ENCODE peak calls at places on chromosomes 16 and 17, in seven cellular contexts. N is kidney, R is right atrium auricular region, V is heart right ventricle, J is dorsolateral prefrontal cortex, T is GM12865, A is tibial nerve. I is an unnamed sample.

GRCh38 chr16:11948819-11949218 is 7.0 kb upstream of the NPIPB2 start:
- DNase-seq in T (no peak), A (no peak), J (no peak), R (no peak), N (no peak), V (no peak), I (no peak)

GRCh38 chr17:64025732-64026294 is 5.4 kb upstream of the ICAM2 start:
- DNase-seq in N (peak), R (no peak), A (peak), T (peak), V (peak), J (no peak), I (peak)

GRCh38 chr16:14458576-14458975 is 171.5 kb downstream of the PARN start:
- DNase-seq in A (no peak), J (no peak), R (no peak), T (no peak), N (no peak), V (no peak), I (no peak)

GRCh38 chr17:78197147-78197830 is 10.1 kb downstream of the AFMID start:
- DNase-seq in J (peak), R (no peak), T (no peak), N (no peak), A (no peak), V (no peak), I (no peak)

GRCh38 chr17:34207572-34207971 is 47.5 kb upstream of the CCL2 start:
- DNase-seq in R (no peak), N (no peak), J (no peak), V (no peak), T (no peak), A (no peak), I (no peak)

GRCh38 chr17:35486920-35487727 is 38.6 kb upstream of the SLFN13 start:
- DNase-seq in N (peak), T (peak), V (peak), A (peak), J (no peak), R (peak), I (peak)

GRCh38 chr17:44672479-44673093 is 16.3 kb downstream of the MEIOC start:
- DNase-seq in R (no peak), T (peak), N (no peak), A (no peak), V (no peak), J (no peak), I (no peak)

GRCh38 chr17:71740866-71741265 is 380.0 kb upstream of the SOX9 start:
- DNase-seq in V (no peak), N (no peak), T (no peak), R (no peak), A (no peak), J (no peak), I (no peak)

GRCh38 chr16:19488213-19488640 is 33.7 kb downstream of the GDE1 start:
- DNase-seq in V (no peak), A (no peak), R (no peak), T (no peak), N (no peak), J (no peak), I (no peak)

GRCh38 chr17:71071837-71072236 is 902.5 kb downstream of the KCNJ2 start:
- DNase-seq in V (no peak), A (no peak), T (no peak), R (no peak), J (no peak), N (no peak), I (no peak)

GRCh38 chr17:4950075-4950756 is 703 bp upstream of the ENO3 start:
- DNase-seq in N (peak), R (no peak), A (no peak), J (no peak), V (peak), T (peak), I (peak)

GRCh38 chr17:68441064-68441770 is 16.1 kb downstream of the WIPI1 start:
- DNase-seq in N (no peak), T (no peak), J (no peak), R (no peak), V (no peak), A (no peak), I (no peak)

GRCh38 chr16:78528265-78528664 is 428.8 kb downstream of the WWOX start:
- DNase-seq in V (no peak), T (no peak), A (no peak), J (no peak), R (no peak), N (no peak), I (no peak)

GRCh38 chr17:12040478-12040877 is 19.8 kb downstream of the MAP2K4 start:
- DNase-seq in R (no peak), A (no peak), J (no peak), T (no peak), V (no peak), N (no peak), I (no peak)

GRCh38 chr17:5069724-5070123 is 8.5 kb upstream of the ZFP3 start:
- DNase-seq in N (no peak), V (no peak), J (no peak), A (peak), R (no peak), T (no peak), I (no peak)

GRCh38 chr17:32494621-32495346 is 8.0 kb downstream of the CDK5R1 start:
- DNase-seq in J (peak), A (no peak), V (no peak), N (no peak), R (no peak), T (no peak), I (no peak)

GRCh38 chr16:31402687-31403086 is 9.6 kb downstream of the ITGAD start:
- DNase-seq in R (no peak), A (no peak), T (no peak), N (no peak), J (no peak), V (no peak), I (no peak)

GRCh38 chr17:8016632-8017424 is 14.4 kb downstream of the GUCY2D start:
- DNase-seq in V (no peak), A (peak), R (peak), J (no peak), T (peak), N (peak), I (peak)

GRCh38 chr17:8013731-8014557 is 11.5 kb downstream of the GUCY2D start:
- DNase-seq in N (no peak), A (no peak), T (no peak), V (no peak), R (no peak), J (no peak), I (no peak)

GRCh38 chr17:8015957-8016631 is 13.7 kb downstream of the GUCY2D start:
- DNase-seq in R (no peak), T (no peak), N (peak), A (no peak), V (no peak), J (no peak), I (no peak)

GRCh38 chr17:8014558-8014850 is 12.1 kb downstream of the GUCY2D start:
- DNase-seq in N (no peak), T (no peak), A (no peak), R (no peak), J (no peak), V (no peak), I (no peak)

DNA sequence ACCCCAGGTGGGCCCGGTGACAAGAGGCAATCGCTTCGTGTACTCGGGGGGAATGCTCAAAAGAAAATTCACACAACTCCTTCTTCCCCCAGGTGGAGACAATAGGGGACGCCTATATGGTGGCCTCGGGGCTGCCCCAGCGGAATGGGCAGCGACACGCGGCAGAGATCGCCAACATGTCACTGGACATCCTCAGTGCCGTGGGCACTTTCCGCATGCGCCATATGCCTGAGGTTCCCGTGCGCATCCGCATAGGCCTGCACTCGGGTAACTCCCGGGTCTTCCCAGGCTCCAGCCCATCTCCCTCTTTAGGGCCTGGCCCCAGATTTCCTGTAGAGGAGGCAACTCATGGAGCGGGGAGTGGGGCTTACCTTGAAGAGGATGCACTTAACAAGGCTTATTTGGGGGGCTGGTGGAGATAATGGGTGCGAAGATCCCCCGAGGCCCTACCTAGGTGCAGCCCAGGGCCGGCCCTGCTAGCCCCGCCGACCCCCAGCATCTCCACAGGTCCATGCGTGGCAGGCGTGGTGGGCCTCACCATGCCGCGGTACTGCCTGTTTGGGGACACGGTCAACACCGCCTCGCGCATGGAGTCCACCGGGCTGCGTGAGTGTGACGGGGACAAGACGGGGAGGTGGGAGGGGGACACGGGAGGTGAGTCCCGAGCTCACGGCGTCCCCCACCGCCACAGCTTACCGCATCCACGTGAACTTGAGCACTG is 13.0 kb downstream of the GUCY2D start:
- DNase-seq in V (no peak), J (no peak), A (no peak), T (no peak), N (no peak), R (no peak), I (no peak)
- H3K4me3 ChIP-seq in V (no peak), J (no peak), A (no peak), T (no peak), N (peak), R (peak), I (no peak)

GRCh38 chr17:29080323-29080722 is 37.4 kb downstream of the PIPOX start:
- DNase-seq in R (no peak), A (no peak), N (no peak), J (no peak), T (no peak), V (no peak), I (no peak)
- H3K4me3 ChIP-seq in R (no peak), A (no peak), N (no peak), J (no peak), T (no peak), V (no peak), I (no peak)

DNA sequence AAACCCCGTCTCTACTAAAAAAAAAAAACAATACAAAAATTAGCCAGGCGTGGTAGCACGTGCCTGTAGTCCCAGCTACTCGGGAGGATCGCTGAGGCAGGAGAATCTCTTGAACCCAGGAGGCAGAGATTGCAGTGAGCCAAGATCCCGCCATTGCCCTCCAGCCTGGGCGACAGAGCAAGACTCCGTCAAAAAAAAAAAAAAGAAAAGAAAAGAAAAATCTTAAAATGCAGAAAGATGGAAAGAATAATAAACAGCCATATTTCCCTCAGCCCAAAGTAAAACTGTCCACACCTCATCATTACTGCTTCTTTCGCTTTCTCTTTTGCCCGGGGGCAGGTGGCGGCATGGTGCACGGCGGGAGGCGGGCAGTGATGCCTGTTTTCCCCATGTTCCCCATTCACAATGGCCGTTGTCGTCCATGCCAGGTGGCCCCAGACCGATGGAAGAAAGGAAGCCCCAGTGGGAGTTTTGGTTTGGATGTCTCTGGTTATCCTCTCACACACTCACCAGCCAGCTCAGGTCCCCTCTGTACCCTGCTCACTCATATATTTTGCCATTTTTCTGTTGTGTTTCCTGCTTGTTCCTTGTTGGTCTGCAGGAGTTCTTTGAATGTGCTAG is 37.0 kb upstream of the PEMT start:
- DNase-seq in V (no peak), A (no peak), N (no peak), J (no peak), R (no peak), T (peak), I (peak)
- H3K4me3 ChIP-seq in V (no peak), A (no peak), N (no peak), J (no peak), R (no peak), T (peak), I (peak)

DNA sequence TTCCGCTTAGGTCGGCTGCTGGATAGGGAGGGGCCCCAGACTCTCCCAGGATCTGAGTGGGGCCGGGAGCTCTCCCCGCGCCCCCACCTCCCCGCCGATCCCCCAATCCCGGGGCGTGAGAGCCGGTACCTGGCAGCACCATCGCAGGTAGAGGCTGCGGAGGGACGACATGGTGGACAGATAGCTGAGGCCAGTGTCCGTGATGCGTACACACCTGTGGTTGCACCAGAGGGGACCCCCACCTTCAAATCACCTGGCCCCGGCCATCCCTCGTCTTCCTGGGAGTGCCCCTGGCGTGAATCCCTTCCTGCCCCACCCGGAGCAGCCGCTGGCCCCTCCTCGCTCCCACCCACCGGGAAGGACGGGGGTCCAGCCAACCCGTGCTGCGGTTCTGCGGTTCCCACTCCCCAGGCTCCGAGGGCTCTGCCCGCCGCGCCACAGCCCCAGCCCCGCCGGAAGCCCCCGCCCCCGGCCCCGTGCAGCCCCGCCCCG is 4.7 kb upstream of the WDR24 start:
- DNase-seq in A (no peak), J (no peak), V (no peak), T (no peak), N (peak), R (no peak), I (peak)
- H3K4me3 ChIP-seq in A (no peak), J (no peak), V (no peak), T (peak), N (no peak), R (peak), I (peak)

GRCh38 chr17:37088913-37089312 is 140.2 kb downstream of the AATF start:
- DNase-seq in N (no peak), R (no peak), A (no peak), T (no peak), J (peak), V (no peak), I (no peak)
- H3K4me3 ChIP-seq in N (no peak), R (no peak), A (no peak), T (no peak), J (no peak), V (no peak), I (no peak)

GRCh38 chr16:67928147-67928546 is 3.5 kb downstream of the CTRL start:
- DNase-seq in T (no peak), A (no peak), V (no peak), N (no peak), R (no peak), J (no peak), I (no peak)
- H3K4me3 ChIP-seq in T (no peak), A (no peak), V (no peak), N (no peak), R (no peak), J (no peak), I (no peak)

GRCh38 chr17:58344047-58344790 is 7.8 kb downstream of the SUPT4H1 start:
- DNase-seq in R (no peak), N (peak), J (no peak), A (no peak), T (peak), V (no peak), I (peak)

GRCh38 chr17:58344791-58345157 is 7.2 kb downstream of the SUPT4H1 start:
- DNase-seq in J (no peak), A (no peak), V (no peak), T (peak), N (no peak), R (no peak), I (peak)

GRCh38 chr17:58343131-58343530 is 8.9 kb downstream of the SUPT4H1 start:
- DNase-seq in T (no peak), A (no peak), J (no peak), N (no peak), R (no peak), V (no peak), I (no peak)

GRCh38 chr17:58348038-58348437 is 4.0 kb downstream of the SUPT4H1 start:
- DNase-seq in A (no peak), V (no peak), N (no peak), R (no peak), T (no peak), J (no peak), I (no peak)

GRCh38 chr17:58345500-58345899 is 6.5 kb downstream of the SUPT4H1 start:
- DNase-seq in T (no peak), N (no peak), A (no peak), V (no peak), R (no peak), J (no peak), I (no peak)
- H3K4me3 ChIP-seq in T (peak), N (no peak), A (no peak), V (no peak), R (no peak), J (no peak), I (peak)

GRCh38 chr17:29148257-29148789 is 31.9 kb downstream of the MYO18A start:
- DNase-seq in J (no peak), T (peak), V (no peak), R (no peak), N (peak), A (no peak), I (no peak)
- H3K4me3 ChIP-seq in J (peak), T (peak), V (no peak), R (peak), N (peak), A (peak), I (peak)

GRCh38 chr17:38440614-38441397 is 12.5 kb downstream of the ARHGAP23 start:
- DNase-seq in T (no peak), V (peak), A (no peak), R (no peak), J (no peak), N (no peak), I (no peak)
- H3K4me3 ChIP-seq in T (no peak), V (no peak), A (no peak), R (no peak), J (no peak), N (no peak), I (no peak)

GRCh38 chr16:84728853-84729424 is 29.1 kb downstream of the USP10 start:
- DNase-seq in J (no peak), A (no peak), V (no peak), R (no peak), N (no peak), T (no peak), I (no peak)

GRCh38 chr16:84724619-84725307 is 25.0 kb downstream of the USP10 start:
- DNase-seq in R (no peak), A (no peak), T (peak), J (no peak), N (no peak), V (no peak), I (no peak)

GRCh38 chr16:84726670-84727467 is 27.1 kb downstream of the USP10 start:
- DNase-seq in V (no peak), J (no peak), N (no peak), R (no peak), A (peak), T (peak), I (no peak)

GRCh38 chr16:84726079-84726669 is 26.4 kb downstream of the USP10 start:
- DNase-seq in V (peak), A (peak), N (peak), J (peak), T (peak), R (peak), I (peak)

DNA sequence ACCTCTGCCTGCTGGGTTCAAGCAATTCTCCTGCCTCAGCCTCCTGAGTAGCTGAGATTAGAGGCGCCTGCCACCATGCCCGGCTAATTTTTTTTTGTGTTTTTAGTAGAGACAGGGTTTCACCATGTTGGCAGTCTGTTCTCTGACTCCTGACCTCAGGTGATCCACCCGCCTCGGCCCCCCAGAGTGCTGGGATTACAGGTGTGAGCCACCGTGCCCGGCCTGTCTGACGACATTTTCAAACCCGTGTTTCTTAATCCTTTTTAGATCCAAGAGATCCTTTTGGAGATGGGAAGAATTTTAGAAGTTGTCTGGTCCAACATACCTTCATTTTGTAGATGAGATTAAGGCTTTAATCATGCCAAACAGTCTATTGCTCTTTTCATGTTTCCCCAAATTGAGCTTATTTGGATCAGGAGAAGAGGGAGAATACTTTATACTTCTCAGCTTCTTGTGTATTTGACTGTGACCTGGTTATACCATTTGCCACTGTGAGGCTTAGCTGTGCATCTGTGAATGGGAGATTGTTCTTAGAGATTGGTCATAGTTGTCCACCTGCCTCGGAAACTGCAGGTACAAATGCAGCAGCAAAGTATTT is 25.8 kb downstream of the USP10 start:
- DNase-seq in N (no peak), J (no peak), A (no peak), V (no peak), R (no peak), T (no peak), I (no peak)
- H3K4me3 ChIP-seq in N (no peak), J (no peak), A (no peak), V (no peak), R (no peak), T (no peak), I (no peak)